ENCODE peak calls at places on chromosomes 5 and 9, in six cellular contexts. X is astrocyte; N is HepG2; U is fibroblast of lung; A is GM20000; I is CD4-positive, alpha-beta T cell. B is an unnamed sample.

GRCh38 chr5:170817195-170817594 is 33.7 kb downstream of the GABRP start:
- DNase-seq in X (no peak), N (no peak), U (no peak), A (no peak), I (no peak), B (no peak)

GRCh38 chr9:126690431-126691051 is 76.8 kb downstream of the LMX1B start:
- DNase-seq in X (no peak), N (no peak), U (no peak), A (peak), I (peak), B (no peak)

GRCh38 chr5:172845190-172845975 is 11.3 kb downstream of the ERGIC1 start:
- DNase-seq in X (no peak), N (no peak), U (no peak), A (no peak), I (no peak), B (no peak)

GRCh38 chr5:2156358-2157059 is 273.8 kb upstream of the IRX4 start:
- DNase-seq in X (no peak), N (no peak), U (no peak), A (no peak), I (no peak), B (no peak)

GRCh38 chr5:131810510-131811249 is 13.9 kb upstream of the FNIP1 start:
- DNase-seq in X (no peak), N (peak), U (peak), A (peak), I (no peak), B (peak)

GRCh38 chr9:86732514-86732913 is 214.8 kb downstream of the GAS1 start:
- DNase-seq in X (peak), N (no peak), U (peak), A (no peak), I (no peak), B (peak)

GRCh38 chr9:4620046-4620765 is 41.9 kb upstream of the PLPP6 start:
- DNase-seq in X (no peak), N (no peak), U (no peak), A (no peak), I (no peak), B (no peak)

GRCh38 chr9:109600142-109600541 is 102.0 kb upstream of the PTPN3 start:
- DNase-seq in X (peak), N (no peak), U (peak), A (no peak), I (no peak), B (peak)

GRCh38 chr9:131029574-131029952 is 20.6 kb downstream of the LAMC3 start:
- DNase-seq in X (no peak), N (no peak), U (no peak), A (no peak), I (no peak), B (no peak)

DNA sequence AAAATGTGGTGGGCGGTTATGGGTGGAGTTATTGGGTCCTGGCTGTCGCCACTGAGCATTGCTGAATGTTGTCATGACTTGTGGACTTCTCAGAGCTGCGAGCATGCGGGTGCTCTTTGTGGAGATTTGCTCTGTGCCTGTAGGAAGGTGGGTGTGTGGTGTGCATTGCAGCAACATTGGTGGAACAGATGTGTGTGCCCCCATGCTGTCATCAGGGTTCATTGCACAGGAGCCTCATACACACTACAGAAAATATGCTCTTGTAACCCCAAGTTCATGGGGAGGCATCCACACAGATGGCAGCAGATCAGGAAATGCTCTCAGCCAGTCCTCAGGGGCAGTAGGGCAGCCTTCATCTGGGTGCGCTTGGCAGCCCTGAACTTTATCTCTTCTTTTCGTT is 55.9 kb upstream of the PHF2 start:
- DNase-seq in X (no peak), N (peak), U (no peak), A (no peak), I (no peak), B (no peak)
- TF ChIP-seq CTCF in X (no peak), N (no peak), U (peak), A (no peak), I (no peak), B (peak)

DNA sequence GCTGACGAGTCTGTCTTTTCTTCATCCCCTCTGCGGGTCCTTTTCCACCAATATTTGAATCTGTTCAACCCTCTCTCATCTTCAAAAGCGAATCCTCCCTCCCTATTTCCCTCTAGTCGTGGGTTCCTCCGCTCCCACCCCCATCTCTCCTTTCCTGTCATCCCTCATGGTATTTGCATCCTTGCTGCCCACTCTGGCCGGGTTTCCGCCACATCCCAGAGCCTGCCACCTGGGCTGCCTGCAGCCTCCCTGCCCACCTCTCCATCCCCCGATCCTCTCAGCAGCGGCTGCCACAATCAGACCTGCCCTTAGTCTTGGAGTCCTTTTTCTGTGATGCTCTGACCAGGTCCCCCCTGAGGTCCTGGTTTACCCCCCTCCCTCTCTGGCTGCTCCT is 44.9 kb downstream of the JADE2 start:
- DNase-seq in X (no peak), N (no peak), U (no peak), A (no peak), I (no peak), B (no peak)
- TF ChIP-seq CTCF in X (no peak), N (no peak), U (no peak), A (no peak), I (no peak), B (no peak)

DNA sequence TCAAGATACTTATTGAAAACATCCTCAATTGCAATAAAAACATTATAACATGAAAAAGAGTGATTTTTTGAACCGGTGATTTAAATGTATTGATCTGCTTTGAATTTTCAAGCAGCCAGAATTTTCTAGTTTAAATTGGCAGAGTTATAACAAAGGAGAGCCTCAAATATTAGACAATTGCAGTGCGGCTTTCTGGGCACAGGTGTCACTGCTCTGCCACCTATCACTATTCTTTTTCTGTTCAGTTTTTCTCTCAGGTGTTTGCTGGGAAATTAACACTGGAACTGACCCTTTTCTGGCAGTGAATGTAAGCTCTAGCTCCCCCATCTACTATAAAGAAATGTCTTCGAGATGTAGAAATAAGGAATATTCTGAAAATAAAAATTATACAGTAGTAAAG is 23.0 kb downstream of the ZBED3 start:
- DNase-seq in X (no peak), N (no peak), U (no peak), A (no peak), I (no peak), B (no peak)
- TF ChIP-seq CTCF in X (no peak), N (no peak), U (no peak), A (no peak), I (no peak), B (peak)

GRCh38 chr5:79135790-79136553 is 24.4 kb downstream of the BHMT start:
- DNase-seq in X (no peak), N (no peak), U (no peak), A (no peak), I (no peak), B (no peak)

GRCh38 chr5:79130781-79131180 is 19.2 kb downstream of the BHMT start:
- DNase-seq in X (no peak), N (no peak), U (no peak), A (no peak), I (no peak), B (no peak)

GRCh38 chr5:79136618-79137017 is 25.0 kb downstream of the BHMT start:
- DNase-seq in X (no peak), N (no peak), U (no peak), A (no peak), I (no peak), B (no peak)

GRCh38 chr5:79133657-79134451 is 22.2 kb downstream of the BHMT start:
- DNase-seq in X (peak), N (peak), U (peak), A (peak), I (peak), B (peak)

GRCh38 chr5:79133121-79133656 is 21.6 kb downstream of the BHMT start:
- DNase-seq in X (peak), N (peak), U (peak), A (peak), I (no peak), B (peak)
- TF ChIP-seq CTCF in X (peak), N (peak), U (no peak), A (peak), I (peak), B (peak)

GRCh38 chr5:163489055-163489744 is 16.2 kb upstream of the MAT2B start:
- DNase-seq in X (no peak), N (peak), U (peak), A (no peak), I (no peak), B (peak)
- TF ChIP-seq CTCF in X (no peak), N (peak), U (peak), A (no peak), I (peak), B (peak)